ENCODE peak calls at places on chromosomes 5 and 9, in nine cellular contexts. P is activated CD4-positive, alpha-beta T cell treated with anti-CD3 and anti-CD28 coated beads for 48 hours; K is HEK293T; C is naive thymus-derived CD4-positive, alpha-beta T cell; O is astrocyte; E is transverse colon; G is stimulated activated CD8-positive, alpha-beta memory T cell treated with anti-CD3 and anti-CD28 coated beads, Interleukin-7, amount 100 ng/mL, for 1 hour; H is astrocyte of the hippocampus; U is PC-9. Y is an unnamed sample.

GRCh38 chr5:157049605-157050004 is 9.3 kb downstream of the HAVCR1 start:
- DNase-seq in P (no peak), K (no peak), C (no peak), O (peak), E (no peak), G (no peak), H (no peak), U (no peak), Y (no peak)

GRCh38 chr9:89376741-89377140 is 58.4 kb downstream of the SECISBP2 start:
- DNase-seq in P (no peak), K (no peak), C (no peak), O (no peak), E (no peak), G (no peak), H (no peak), U (no peak), Y (no peak)

GRCh38 chr9:86854898-86855523 is 92.3 kb downstream of the GAS1 start:
- DNase-seq in P (no peak), K (peak), C (no peak), O (peak), E (no peak), G (no peak), H (peak), U (peak), Y (no peak)

GRCh38 chr5:78816143-78816765 is 167.7 kb upstream of the LHFPL2 start:
- DNase-seq in P (no peak), K (no peak), C (no peak), O (no peak), E (no peak), G (no peak), H (peak), U (no peak), Y (no peak)

GRCh38 chr9:98551511-98552286 is 157.0 kb downstream of the GABBR2 start:
- DNase-seq in P (no peak), K (no peak), C (no peak), O (peak), E (no peak), G (no peak), H (peak), U (peak), Y (no peak)

GRCh38 chr5:14373685-14374084 is 207.9 kb upstream of the OTULINL start:
- DNase-seq in P (no peak), K (no peak), C (no peak), O (no peak), E (no peak), G (no peak), H (no peak), U (no peak), Y (no peak)

GRCh38 chr9:122988919-122989614 is 44.4 kb upstream of the GPR21 start:
- DNase-seq in P (no peak), K (no peak), C (no peak), O (no peak), E (no peak), G (no peak), H (no peak), U (no peak), Y (no peak)

GRCh38 chr9:121731090-121731489 is 79.7 kb downstream of the DAB2IP start:
- DNase-seq in P (no peak), K (no peak), C (no peak), O (no peak), E (no peak), G (no peak), H (no peak), U (no peak), Y (no peak)

GRCh38 chr5:10202089-10202753 is 47.5 kb downstream of the ATPSCKMT start:
- DNase-seq in P (no peak), K (no peak), C (no peak), O (no peak), E (no peak), G (no peak), H (no peak), U (no peak), Y (no peak)

Y was measured in D721Med.